ENCODE peak calls at places on chromosomes 13 and 19, in ten cellular contexts. R is dermis microvascular lymphatic vessel endothelial cell; N is progenitor cell of endocrine pancreas; Y is stimulated activated CD8-positive, alpha-beta memory T cell treated with anti-CD3 and anti-CD28 coated beads, Interleukin-7, amount 100 ng/mL, for 1 hour; Q is activated CD4-positive, alpha-beta T cell treated with anti-CD3 and anti-CD28 coated beads, Interleukin-2, amount 50 U/mL, for 1 hour; Z is left cardiac atrium; F is stimulated activated naive CD8-positive, alpha-beta T cell treated with anti-CD3 and anti-CD28 coated beads, Interleukin-15, amount 100 ng/mL, for 72 hours; P is lower leg skin; O is NCI-H774; H is amniotic epithelial cell. C is an unnamed sample.

GRCh38 chr19:40191836-40192646 is 815 bp downstream of the MAP3K10 start:
- DNase-seq in F (peak; percentile 32), P (no peak), O (peak; percentile 2), Z (peak; percentile 51), Y (no peak), N (peak; percentile 48), H (no peak), R (peak; percentile 31), Q (no peak), C (no peak)

GRCh38 chr13:101916108-101916757 is 463.8 kb downstream of the ITGBL1 start:
- DNase-seq in H (peak; percentile 31), O (peak; percentile 22), F (no peak), Y (no peak), P (no peak), R (peak; percentile 22), N (no peak), Q (no peak), Z (peak; percentile 42), C (no peak)

GRCh38 chr13:75739244-75739868 is 103.2 kb downstream of the LMO7 start:
- DNase-seq in P (no peak), O (no peak), Y (no peak), R (peak; percentile 21), Z (no peak), F (no peak), H (peak; percentile 5), Q (no peak), N (no peak), C (no peak)

GRCh38 chr13:33867472-33867871 is 49.5 kb downstream of the RFC3 start:
- DNase-seq in O (no peak), P (no peak), Q (no peak), H (no peak), R (peak; percentile 12), N (no peak), F (no peak), Y (no peak), Z (no peak), C (no peak)

GRCh38 chr13:25874907-25875306 is 176.9 kb downstream of the SHISA2 start:
- DNase-seq in Y (peak; percentile 11), R (no peak), Z (no peak), F (peak; percentile 73), P (no peak), H (no peak), Q (peak; percentile 66), O (no peak), N (no peak), C (no peak)

GRCh38 chr13:102405499-102406079 is 3.7 kb upstream of the FGF14 start:
- DNase-seq in R (no peak), O (no peak), Z (no peak), Y (no peak), Q (no peak), N (peak; percentile 31), P (no peak), H (peak; percentile 50), F (no peak), C (peak; percentile 12)

GRCh38 chr13:105363747-105364177 is 1171.7 kb downstream of the EFNB2 start:
- DNase-seq in Z (no peak), Y (no peak), F (no peak), Q (no peak), N (no peak), O (peak; percentile 51), H (no peak), R (peak; percentile 5), P (no peak), C (peak; percentile 63)

GRCh38 chr13:113792821-113793717 is 34.0 kb downstream of the TMEM255B start:
- DNase-seq in H (no peak), Q (no peak), R (no peak), Z (no peak), P (peak; percentile 83), F (no peak), O (no peak), N (no peak), Y (no peak), C (no peak)

GRCh38 chr13:65965496-65965895 is 1264.6 kb downstream of the PCDH9 start:
- DNase-seq in Y (no peak), Z (no peak), R (no peak), P (no peak), F (no peak), N (no peak), Q (no peak), O (no peak), H (peak; percentile 71), C (no peak)

GRCh38 chr13:110546389-110546788 is 15.1 kb downstream of the RAB20 start:
- DNase-seq in R (no peak), F (no peak), N (no peak), H (no peak), Q (no peak), O (no peak), P (no peak), Z (no peak), Y (no peak), C (no peak)

GRCh38 chr19:28537079-28537478 is 675.9 kb downstream of the UQCRFS1 start:
- DNase-seq in H (no peak), F (no peak), R (no peak), Q (no peak), Z (no peak), N (no peak), Y (no peak), O (no peak), P (no peak), C (no peak)

GRCh38 chr19:907183-907853 is 5.7 kb downstream of the R3HDM4 start:
- DNase-seq in P (no peak), R (no peak), Y (no peak), Q (peak; percentile 34), H (no peak), O (no peak), Z (no peak), N (no peak), F (peak; percentile 64), C (no peak)

GRCh38 chr13:93248627-93249047 is 22.0 kb downstream of the GPC6 start:
- DNase-seq in Z (no peak), P (no peak), F (no peak), Y (no peak), N (peak; percentile 47), O (no peak), Q (no peak), R (no peak), H (peak; percentile 67), C (peak; percentile 25)

GRCh38 chr19:11092181-11092538 is 2.9 kb downstream of the LDLR start:
- DNase-seq in Y (no peak), Q (peak; percentile 50), H (peak; percentile 47), F (peak; percentile 48), N (no peak), R (peak; percentile 92), O (no peak), Z (no peak), P (no peak), C (no peak)

GRCh38 chr13:69291292-69291906 is 816.2 kb upstream of the ATXN8OS start:
- DNase-seq in H (no peak), R (no peak), Y (no peak), Z (no peak), Q (no peak), F (no peak), P (no peak), N (no peak), O (no peak), C (no peak)

GRCh38 chr13:25286308-25286968 is 850 bp downstream of the MTMR6 start:
- DNase-seq in F (peak; percentile 31), Q (peak; percentile 27), Y (no peak), O (no peak), H (peak; percentile 46), P (no peak), R (peak; percentile 62), Z (no peak), N (no peak), C (no peak)

GRCh38 chr19:7894612-7895309 is 6.5 kb downstream of the LRRC8E start:
- DNase-seq in F (no peak), P (no peak), H (no peak), Z (no peak), R (no peak), N (no peak), Y (no peak), O (no peak), Q (no peak), C (no peak)

GRCh38 chr19:17762505-17763229 is 11.4 kb downstream of the FCHO1 start:
- DNase-seq in Y (no peak), Z (no peak), N (no peak), Q (no peak), F (no peak), O (no peak), R (peak; percentile 64), H (peak; percentile 92), P (no peak), C (peak; percentile 19)

GRCh38 chr13:43981091-43981490 is 101.4 kb downstream of the LACC1 start:
- DNase-seq in Q (no peak), R (no peak), F (no peak), N (no peak), O (no peak), Z (no peak), Y (no peak), P (no peak), H (no peak), C (no peak)

GRCh38 chr13:28138012-28138755 is at the start of gene PAN3:
- DNase-seq in N (peak; percentile 88), Y (peak; percentile 86), P (peak; percentile 98), F (peak; percentile 92), H (peak; percentile 84), Z (peak; percentile 94), Q (peak; percentile 91), O (peak; percentile 77), R (peak; percentile 93), C (peak; percentile 88)

GRCh38 chr13:49828452-49828851 is 36.0 kb upstream of the KPNA3 start:
- DNase-seq in H (no peak), F (no peak), Q (no peak), N (no peak), O (no peak), Z (no peak), P (no peak), Y (no peak), R (no peak), C (no peak)

GRCh38 chr13:48210178-48210577 is 22.8 kb upstream of the ITM2B start:
- DNase-seq in P (no peak), Z (no peak), Y (no peak), O (no peak), R (no peak), Q (no peak), H (peak; percentile 88), F (no peak), N (no peak), C (no peak)

GRCh38 chr19:13430790-13431582 is 75.3 kb downstream of the CACNA1A start:
- DNase-seq in Q (peak; percentile 44), Z (peak; percentile 29), P (no peak), N (peak; percentile 22), H (peak; percentile 5), Y (peak; percentile 10), F (peak; percentile 57), O (no peak), R (peak; percentile 50), C (no peak)

GRCh38 chr19:45668342-45668871 is 386 bp downstream of the GIPR start:
- DNase-seq in N (no peak), F (no peak), Z (no peak), H (no peak), O (no peak), Q (no peak), Y (no peak), R (no peak), P (no peak), C (no peak)

GRCh38 chr13:65330691-65331090 is 1899.4 kb downstream of the PCDH9 start:
- DNase-seq in N (no peak), P (no peak), H (no peak), Y (no peak), O (no peak), F (no peak), Z (no peak), Q (no peak), R (no peak), C (no peak)

GRCh38 chr13:97122381-97122996 is 99.6 kb upstream of the MBNL2 start:
- DNase-seq in Q (no peak), R (peak; percentile 69), N (no peak), H (peak; percentile 85), P (no peak), Z (no peak), O (no peak), Y (no peak), F (no peak), C (no peak)

C was measured in NCI-H1048.